ENCODE peak calls at places on chromosomes 1 and 21, in ten cellular contexts. W is left ventricle myocardium inferior, K is neural crest cell, X is GM12878, J is lower leg skin, B is AG04449, E is natural killer cell, S is AG09309, G is H9, H is colonic mucosa. P is an unnamed sample.

GRCh38 chr1:9235123-9235513 is 544 bp downstream of the H6PD start:
- DNase-seq in W (no peak), K (peak; percentile 42), X (no peak), J (no peak), B (no peak), E (no peak), S (no peak), G (peak; percentile 43), H (peak; percentile 30), P (no peak)

GRCh38 chr1:83725735-83726360 is 273.1 kb downstream of the TTLL7 start:
- DNase-seq in W (no peak), K (no peak), X (no peak), J (no peak), B (no peak), E (no peak), S (no peak), G (no peak), H (no peak), P (no peak)

GRCh38 chr1:50968021-50968883 is 1.8 kb upstream of the CDKN2C start:
- DNase-seq in W (peak; percentile 94), K (peak; percentile 69), X (no peak), J (peak; percentile 89), B (no peak), E (peak; percentile 79), S (peak; percentile 68), G (peak; percentile 86), H (peak; percentile 93), P (peak; percentile 64)

GRCh38 chr1:176855434-176855745 is 309.1 kb downstream of the ASTN1 start:
- DNase-seq in W (no peak), K (no peak), X (no peak), J (no peak), B (no peak), E (no peak), S (no peak), G (no peak), H (no peak), P (no peak)

GRCh38 chr21:34186119-34186719 is 112.8 kb downstream of the MRPS6 start:
- DNase-seq in W (no peak), K (no peak), X (no peak), J (no peak), B (no peak), E (no peak), S (no peak), G (no peak), H (no peak), P (no peak)

GRCh38 chr1:53107570-53108322 is 34.7 kb downstream of the SLC1A7 start:
- DNase-seq in W (no peak), K (no peak), X (no peak), J (no peak), B (peak; percentile 98), E (no peak), S (peak; percentile 96), G (no peak), H (no peak), P (no peak)

GRCh38 chr1:6861075-6861724 is 75.9 kb downstream of the CAMTA1 start:
- DNase-seq in W (no peak), K (no peak), X (peak; percentile 44), J (no peak), B (no peak), E (no peak), S (no peak), G (no peak), H (no peak), P (no peak)

GRCh38 chr1:55582078-55582477 is 366.9 kb upstream of the USP24 start:
- DNase-seq in W (no peak), K (no peak), X (no peak), J (peak; percentile 56), B (no peak), E (no peak), S (no peak), G (no peak), H (no peak), P (no peak)

GRCh38 chr21:38990424-38990794 is 184.7 kb downstream of the ETS2 start:
- DNase-seq in W (no peak), K (no peak), X (no peak), J (no peak), B (no peak), E (no peak), S (no peak), G (no peak), H (peak; percentile 56), P (no peak)

GRCh38 chr1:64366821-64367220 is 103.1 kb upstream of the CACHD1 start:
- DNase-seq in W (no peak), K (no peak), X (no peak), J (no peak), B (no peak), E (no peak), S (no peak), G (no peak), H (no peak), P (no peak)

GRCh38 chr1:204103121-204103741 is 30.3 kb downstream of the SOX13 start:
- DNase-seq in W (no peak), K (no peak), X (no peak), J (no peak), B (no peak), E (no peak), S (no peak), G (no peak), H (no peak), P (no peak)

GRCh38 chr1:202367200-202367742 is 18.8 kb downstream of the PPP1R12B start:
- DNase-seq in W (no peak), K (no peak), X (no peak), J (no peak), B (no peak), E (no peak), S (peak; percentile 44), G (no peak), H (no peak), P (no peak)

GRCh38 chr1:47325530-47325929 is 8.1 kb upstream of the CMPK1 start:
- DNase-seq in W (no peak), K (no peak), X (no peak), J (no peak), B (no peak), E (no peak), S (no peak), G (no peak), H (no peak), P (no peak)

GRCh38 chr1:210915890-210916507 is 217.9 kb downstream of the KCNH1 start:
- DNase-seq in W (no peak), K (no peak), X (no peak), J (no peak), B (no peak), E (no peak), S (no peak), G (no peak), H (no peak), P (no peak)

GRCh38 chr1:185681034-185681633 is 53.1 kb upstream of the HMCN1 start:
- DNase-seq in W (no peak), K (peak; percentile 4), X (peak; percentile 21), J (peak; percentile 18), B (no peak), E (no peak), S (no peak), G (no peak), H (peak; percentile 47), P (no peak)
- TF ChIP-seq CTCF in W (peak; percentile 75), K (peak; percentile 74), X (peak; percentile 43), J (no peak), B (peak; percentile 49), E (peak; percentile 37), S (peak; percentile 71), G (peak; percentile 78), H (peak; percentile 53), P (peak; percentile 81)

DNA sequence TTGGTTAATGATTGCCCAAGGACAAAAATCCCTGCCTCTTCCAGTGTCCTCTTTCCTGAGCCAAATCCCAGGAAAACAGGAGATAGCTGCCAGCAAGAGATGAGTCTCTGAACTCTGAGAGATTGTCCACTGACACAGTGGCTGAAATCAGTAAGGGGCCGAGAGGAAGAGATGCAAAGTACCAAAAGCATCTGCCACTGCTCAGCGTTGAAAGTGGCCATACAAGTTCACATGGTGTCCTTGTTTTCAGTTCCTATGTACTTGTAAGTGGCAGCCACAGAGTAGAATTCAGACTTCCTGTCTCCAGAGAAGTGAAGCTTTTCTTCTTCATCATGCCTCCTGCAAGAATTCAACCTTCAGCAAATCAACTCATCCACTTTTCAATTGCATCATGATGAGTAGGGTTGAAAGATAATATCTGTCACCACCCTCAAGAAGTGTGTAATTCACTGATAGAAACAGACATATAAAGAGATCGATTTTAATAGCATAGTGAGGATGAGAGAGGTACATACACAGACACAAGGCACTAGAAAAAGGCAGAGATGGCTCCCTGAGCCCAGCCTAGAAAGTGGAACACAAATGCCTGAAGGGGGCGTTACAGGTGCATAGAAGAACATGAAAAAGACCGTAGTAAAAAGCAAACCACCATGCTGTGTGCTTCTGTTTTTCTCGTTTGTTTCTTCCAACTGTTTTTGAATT is 185.8 kb downstream of the MRPL39 start:
- DNase-seq in W (no peak), K (no peak), X (peak; percentile 93), J (no peak), B (no peak), E (no peak), S (peak; percentile 5), G (peak; percentile 44), H (no peak), P (no peak)
- TF ChIP-seq CTCF in W (peak; percentile 57), K (peak; percentile 50), X (peak; percentile 71), J (no peak), B (peak; percentile 56), E (peak; percentile 48), S (peak; percentile 49), G (peak; percentile 82), H (no peak), P (peak; percentile 51)

DNA sequence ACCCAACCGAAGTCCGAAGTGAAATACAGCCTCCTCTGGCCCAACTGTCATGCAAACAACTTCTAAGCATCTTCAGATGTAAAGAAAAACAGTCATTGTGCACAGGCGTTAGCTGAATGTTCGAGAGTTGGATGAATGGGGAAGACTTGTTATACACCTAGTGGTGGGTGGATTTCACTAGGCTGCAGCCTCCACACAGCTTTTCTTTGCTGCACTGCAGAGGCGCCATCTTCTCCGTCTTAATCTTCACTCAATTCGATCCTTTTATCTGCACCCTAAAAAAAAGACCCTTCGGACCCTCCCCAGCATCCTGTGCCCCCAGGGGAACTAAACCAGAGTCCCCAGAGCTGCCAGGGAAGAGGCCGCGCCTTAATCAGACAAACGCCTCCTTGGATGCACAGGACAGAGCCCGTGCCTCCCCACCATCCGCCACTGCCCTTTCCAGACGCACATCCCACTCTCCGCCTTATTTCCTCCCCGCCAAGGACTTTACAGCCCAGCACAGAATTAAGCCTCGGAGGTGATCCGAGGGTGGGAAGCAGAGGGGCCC is 1.4 kb downstream of the APP start:
- DNase-seq in W (peak; percentile 26), K (peak; percentile 41), X (peak; percentile 24), J (peak; percentile 26), B (no peak), E (no peak), S (no peak), G (peak; percentile 39), H (peak; percentile 59), P (no peak)
- TF ChIP-seq CTCF in W (peak; percentile 63), K (peak; percentile 64), X (peak; percentile 39), J (no peak), B (peak; percentile 53), E (no peak), S (peak; percentile 51), G (peak; percentile 46), H (peak; percentile 33), P (peak; percentile 36)

DNA sequence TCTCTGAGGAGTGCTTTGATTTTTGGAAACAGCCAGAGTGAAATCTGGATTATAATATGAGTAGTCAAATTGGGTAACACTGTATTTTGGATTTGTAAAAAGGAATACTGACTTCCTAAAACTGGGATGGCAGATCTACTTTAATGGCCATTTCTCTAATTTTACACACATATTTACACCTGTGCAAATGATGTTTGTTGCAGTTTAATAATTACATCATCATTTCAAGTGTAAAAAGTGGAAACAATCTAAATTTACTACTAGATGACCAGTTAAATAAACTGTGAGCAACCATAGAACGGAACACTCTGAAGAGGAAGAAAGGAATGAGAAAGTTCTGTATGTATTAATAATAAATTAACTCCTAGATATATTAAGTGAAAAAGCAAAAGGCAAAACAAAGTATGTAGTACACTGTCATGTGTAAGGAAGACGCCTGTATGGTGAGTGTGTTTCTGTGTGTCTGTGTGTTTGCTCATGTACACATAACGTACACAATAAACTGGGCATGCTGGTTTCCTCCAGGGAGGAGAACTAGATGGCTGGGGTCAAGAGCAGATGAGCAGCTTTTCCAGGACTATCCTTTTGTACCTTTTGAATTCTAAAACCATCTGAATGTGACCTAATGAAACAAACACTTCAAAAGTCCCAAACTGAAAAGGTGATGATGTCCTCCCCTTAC is 2.9 kb upstream of the RHEX start:
- DNase-seq in W (no peak), K (no peak), X (no peak), J (no peak), B (no peak), E (no peak), S (no peak), G (no peak), H (no peak), P (no peak)
- TF ChIP-seq CTCF in W (no peak), K (no peak), X (no peak), J (no peak), B (no peak), E (no peak), S (no peak), G (no peak), H (no peak), P (no peak)

P was measured in CD14-positive monocyte.